ENCODE peak calls at places on chromosomes 1 and 21, in ten cellular contexts. I is spleen, A is stomach, T is BE2C, F is fibroblast of lung, H is cardiac fibroblast, E is brain microvascular endothelial cell, K is GM12878, R is fibroblast of mammary gland, B is coronary artery. Q is an unnamed sample.

GRCh38 chr1:177526201-177526600 is 355.4 kb downstream of the BRINP2 start:
- DNase-seq in H (no peak), T (no peak), E (no peak), K (no peak), F (no peak), B (no peak), I (no peak), A (no peak), R (no peak), Q (no peak)

GRCh38 chr1:35029756-35030155 is 2.0 kb downstream of the ZMYM6 start:
- DNase-seq in T (no peak), H (peak), K (no peak), E (no peak), B (no peak), I (no peak), A (no peak), R (peak), F (no peak), Q (no peak)

GRCh38 chr1:203170625-203171330 is 4.8 kb downstream of the MYBPH start:
- DNase-seq in B (no peak), A (no peak), F (no peak), E (no peak), I (peak), R (no peak), T (no peak), H (no peak), K (no peak), Q (no peak)

GRCh38 chr1:186983327-186983726 is 154.6 kb downstream of the PLA2G4A start:
- DNase-seq in T (no peak), I (no peak), R (peak), B (no peak), A (no peak), H (peak), E (peak), F (peak), K (no peak), Q (no peak)

GRCh38 chr1:149881876-149882275 is 17.5 kb upstream of the BOLA1 start:
- DNase-seq in F (no peak), I (no peak), E (no peak), A (no peak), K (no peak), T (no peak), R (no peak), H (no peak), B (no peak), Q (no peak)

GRCh38 chr1:47580451-47580980 is 142.7 kb downstream of the FOXD2 start:
- DNase-seq in A (no peak), K (no peak), B (peak), R (no peak), T (no peak), F (no peak), H (no peak), I (peak), E (no peak), Q (no peak)

GRCh38 chr1:108719654-108720435 is 7.1 kb downstream of the FNDC7 start:
- DNase-seq in T (peak), E (peak), B (no peak), R (peak), K (no peak), A (no peak), I (no peak), F (peak), H (peak), Q (no peak)

GRCh38 chr1:79808816-79809475 is 802.4 kb upstream of the ADGRL4 start:
- DNase-seq in T (no peak), R (no peak), E (no peak), B (no peak), F (no peak), H (no peak), I (no peak), K (no peak), A (no peak), Q (no peak)

GRCh38 chr21:32279377-32279680 is 480 bp upstream of the MIS18A start:
- DNase-seq in E (no peak), R (no peak), I (no peak), F (no peak), T (no peak), B (no peak), H (no peak), K (no peak), A (no peak), Q (no peak)

GRCh38 chr1:41853907-41854306 is 64.8 kb downstream of the HIVEP3 start:
- DNase-seq in A (no peak), B (no peak), T (no peak), I (no peak), H (no peak), R (no peak), F (no peak), K (no peak), E (no peak), Q (no peak)

GRCh38 chr1:23395849-23396248 is 26.2 kb upstream of the ZNF436 start:
- DNase-seq in A (no peak), I (no peak), F (no peak), T (no peak), E (no peak), K (no peak), B (no peak), R (no peak), H (no peak), Q (no peak)

GRCh38 chr1:223331929-223332328 is 32.0 kb downstream of the SUSD4 start:
- DNase-seq in T (no peak), B (no peak), F (no peak), E (peak), K (no peak), R (peak), I (no peak), H (no peak), A (no peak), Q (no peak)

GRCh38 chr1:37884145-37884544 is 24.8 kb upstream of the MTF1 start:
- DNase-seq in I (no peak), H (no peak), E (no peak), R (no peak), B (no peak), A (no peak), K (no peak), F (no peak), T (no peak), Q (no peak)

GRCh38 chr1:1021010-1021845 is 1.3 kb downstream of the AGRN start:
- DNase-seq in H (peak), R (peak), E (peak), B (no peak), I (no peak), K (no peak), A (peak), T (peak), F (peak), Q (no peak)

GRCh38 chr1:102628008-102628736 is 480.1 kb downstream of the COL11A1 start:
- DNase-seq in K (no peak), R (no peak), B (no peak), T (peak), E (peak), F (no peak), A (no peak), I (no peak), H (no peak), Q (no peak)

GRCh38 chr1:92123868-92124267 is 43.7 kb downstream of the BTBD8 start:
- DNase-seq in R (no peak), A (no peak), H (peak), F (no peak), I (no peak), K (no peak), B (no peak), E (no peak), T (no peak), Q (no peak)

DNA sequence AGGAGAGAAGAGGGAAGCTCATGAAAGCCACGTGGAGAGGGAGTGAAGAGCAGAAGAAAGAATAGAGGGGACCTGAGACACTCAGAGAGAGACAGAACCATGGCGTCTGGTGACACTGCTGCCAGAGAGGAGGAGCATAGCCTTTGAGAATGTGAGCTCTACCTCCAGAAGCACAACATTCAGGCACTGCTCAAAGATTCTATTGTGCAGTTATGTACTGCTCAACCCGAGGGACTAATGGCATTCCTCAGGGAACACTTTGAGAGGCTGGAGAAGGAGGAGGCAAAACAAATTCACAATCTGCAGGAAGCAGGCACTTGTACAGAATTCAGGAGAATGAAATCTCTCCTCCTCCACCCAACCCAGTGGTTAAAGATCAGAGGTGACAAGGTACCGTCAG is 45.1 kb downstream of the BTBD8 start:
- DNase-seq in R (no peak), K (no peak), A (no peak), E (no peak), T (no peak), B (no peak), H (no peak), I (no peak), F (no peak), Q (no peak)
- H3K4me3 ChIP-seq in R (no peak), K (no peak), A (no peak), E (no peak), T (no peak), B (no peak), H (no peak), I (no peak), F (no peak), Q (no peak)

GRCh38 chr21:30733026-30733425 is 14.0 kb downstream of the KRTAP21-2 start:
- DNase-seq in B (no peak), R (no peak), T (no peak), H (no peak), E (no peak), F (no peak), I (no peak), A (no peak), K (no peak), Q (no peak)
- TF ChIP-seq CTCF in B (no peak), R (no peak), T (no peak), H (no peak), E (peak), F (no peak), I (no peak), A (no peak), K (no peak), Q (no peak)

GRCh38 chr1:156104861-156105546 is 9.5 kb upstream of the LMNA start:
- DNase-seq in A (no peak), R (peak), K (no peak), I (no peak), E (no peak), T (no peak), H (peak), F (peak), B (no peak), Q (no peak)
- H3K4me3 ChIP-seq in A (peak), R (no peak), K (peak), I (no peak), E (no peak), T (no peak), H (no peak), F (peak), B (peak), Q (peak)

GRCh38 chr1:113721010-113721409 is 38.3 kb downstream of the PHTF1 start:
- DNase-seq in T (no peak), B (no peak), A (no peak), K (no peak), R (no peak), H (no peak), E (no peak), I (no peak), F (no peak), Q (no peak)
- TF ChIP-seq CTCF in T (no peak), B (no peak), A (no peak), K (no peak), R (no peak), H (no peak), E (no peak), I (no peak), F (no peak), Q (no peak)

Q was measured in GM12865.